ENCODE peak calls at places on chromosomes 16 and 17, in nine cellular contexts. I is NCI-H1048; L is thyroid gland; G is RCC 7860; Y is nephron progenitor cell; T is NCI-H1105 treated with DMSO at 0.1 percent for 48 hours; Z is GM23338; B is GM18507; F is stimulated activated CD4-positive, alpha-beta T cell treated with anti-CD3 and anti-CD28 coated beads, Interleukin-2, amount 100 ng/mL, for 48 hours. R is an unnamed sample.

GRCh38 chr17:73492125-73492801 is 152.0 kb downstream of the SDK2 start:
- DNase-seq in Z (no peak), I (no peak), B (no peak), T (no peak), Y (no peak), L (no peak), G (no peak), F (no peak), R (no peak)

GRCh38 chr17:19727466-19728113 is 11.2 kb upstream of the SLC47A2 start:
- DNase-seq in F (no peak), T (peak; percentile 70), I (no peak), L (peak; percentile 56), Z (no peak), Y (no peak), G (no peak), B (no peak), R (no peak)

GRCh38 chr17:67565068-67565467 is 152.7 kb upstream of the NOL11 start:
- DNase-seq in Z (no peak), I (no peak), B (no peak), L (no peak), T (no peak), G (no peak), F (no peak), Y (no peak), R (no peak)

GRCh38 chr16:76278976-76279375 is 1.8 kb downstream of the CNTNAP4 start:
- DNase-seq in F (no peak), G (no peak), B (no peak), I (no peak), T (peak; percentile 36), Y (no peak), L (no peak), Z (peak; percentile 70), R (no peak)

GRCh38 chr17:75364078-75364477 is 41.4 kb downstream of the GRB2 start:
- DNase-seq in F (no peak), L (no peak), Y (no peak), T (no peak), B (no peak), Z (no peak), I (no peak), G (peak; percentile 73), R (no peak)

GRCh38 chr17:74394977-74395376 is 27.7 kb downstream of the GPR142 start:
- DNase-seq in F (no peak), L (no peak), Y (no peak), B (no peak), I (no peak), G (no peak), Z (no peak), T (no peak), R (no peak)

GRCh38 chr16:84194470-84195200 is 3.7 kb downstream of the ADAD2 start:
- DNase-seq in Y (no peak), I (no peak), L (no peak), G (no peak), B (no peak), T (no peak), F (no peak), Z (no peak), R (no peak)

GRCh38 chr17:62794666-62794971 is 13.5 kb downstream of the MARCHF10 start:
- DNase-seq in Y (no peak), G (no peak), Z (no peak), B (no peak), I (no peak), T (no peak), F (no peak), L (no peak), R (no peak)

GRCh38 chr16:89268987-89269735 is 51.7 kb downstream of the ZNF778 start:
- DNase-seq in B (no peak), F (no peak), T (no peak), I (no peak), Y (no peak), G (no peak), Z (no peak), L (no peak), R (no peak)

GRCh38 chr17:27244019-27244418 is 49.9 kb upstream of the WSB1 start:
- DNase-seq in L (no peak), Y (no peak), G (no peak), T (no peak), Z (no peak), B (no peak), F (no peak), I (no peak), R (no peak)

GRCh38 chr16:56780646-56781045 is 50.7 kb downstream of the NUP93 start:
- DNase-seq in L (no peak), G (no peak), Y (no peak), F (no peak), I (no peak), B (no peak), T (no peak), Z (no peak), R (no peak)

GRCh38 chr16:3946604-3947180 is 66.2 kb upstream of the CREBBP start:
- DNase-seq in T (no peak), L (no peak), F (no peak), B (no peak), G (no peak), I (no peak), Y (no peak), Z (no peak), R (no peak)

GRCh38 chr17:82253179-82253544 is 20.3 kb downstream of the CSNK1D start:
- DNase-seq in Y (no peak), F (no peak), L (no peak), G (no peak), T (no peak), Z (no peak), B (no peak), I (no peak), R (no peak)

GRCh38 chr16:81779540-81780320 is 639 bp downstream of the PLCG2 start:
- DNase-seq in F (no peak), G (no peak), T (no peak), L (peak; percentile 54), I (no peak), Z (peak; percentile 68), B (no peak), Y (peak; percentile 55), R (peak; percentile 29)

R was measured in WTC11.